ENCODE peak calls at places on chromosomes 6 and 20, in seven cellular contexts. Z is adrenal gland, B is IMR-90, E is testis, F is endothelial cell of umbilical vein, S is uterus, H is right lobe of liver. N is an unnamed sample. For H3K27me3, the result is how much of the 10 kb centered on the place peaks cover.

GRCh38 chr6:43985329-43985728 is 141.9 kb downstream of the MRPL14 start:
- DNase-seq in S (no peak), H (no peak), E (no peak), F (no peak), B (no peak), Z (no peak), N (no peak)

GRCh38 chr6:6678185-6678671 is 89.7 kb downstream of the LY86 start:
- DNase-seq in H (no peak), S (no peak), E (no peak), F (peak), Z (no peak), B (peak), N (no peak)

GRCh38 chr20:44715495-44716308 is 533 bp downstream of the CCN5 start:
- DNase-seq in S (no peak), Z (no peak), E (no peak), B (no peak), F (no peak), H (no peak), N (no peak)

GRCh38 chr20:62156592-62157386 is 13.2 kb downstream of the SS18L1 start:
- DNase-seq in E (peak), B (peak), Z (peak), F (peak), S (peak), H (peak), N (no peak)

GRCh38 chr6:168603234-168603633 is 162.2 kb downstream of the SMOC2 start:
- DNase-seq in Z (no peak), B (no peak), H (no peak), F (no peak), E (peak), S (no peak), N (no peak)

GRCh38 chr6:154613137-154613676 is 102.7 kb upstream of the CNKSR3 start:
- DNase-seq in F (peak), S (peak), B (peak), E (no peak), H (no peak), Z (no peak), N (no peak)

GRCh38 chr6:168526841-168527281 is 85.9 kb downstream of the SMOC2 start:
- DNase-seq in H (no peak), F (peak), S (peak), Z (no peak), E (peak), B (no peak), N (no peak)

GRCh38 chr6:20698675-20699074 is 164.4 kb downstream of the CDKAL1 start:
- DNase-seq in Z (no peak), H (no peak), E (no peak), B (no peak), S (no peak), F (no peak), N (no peak)

GRCh38 chr6:145814035-145814500 is 527 bp downstream of the FBXO30 start:
- DNase-seq in E (peak), Z (peak), B (no peak), F (no peak), H (peak), S (peak), N (no peak)

GRCh38 chr20:33285861-33286495 is 3.0 kb downstream of the BPIFB1 start:
- DNase-seq in E (no peak), F (no peak), Z (no peak), S (no peak), B (no peak), H (no peak), N (no peak)

GRCh38 chr6:131694832-131695426 is 6.3 kb downstream of the OR2A4 start:
- DNase-seq in E (peak), S (peak), Z (peak), B (peak), F (peak), H (no peak), N (no peak)

GRCh38 chr6:90103056-90103793 is 193.4 kb downstream of the BACH2 start:
- DNase-seq in H (no peak), Z (no peak), B (no peak), F (no peak), S (no peak), E (no peak), N (no peak)

GRCh38 chr6:46138281-46138680 is 8.5 kb downstream of the ENPP4 start:
- DNase-seq in Z (no peak), F (no peak), E (no peak), B (no peak), H (no peak), S (no peak), N (no peak)

GRCh38 chr20:31869942-31870702 is at the start of the genes DUSP15 and TTLL9:
- DNase-seq in S (no peak), H (no peak), Z (peak), F (no peak), E (peak), B (no peak), N (no peak)

GRCh38 chr20:15940127-15940526 is 633.1 kb downstream of the KIF16B start:
- DNase-seq in B (no peak), E (no peak), S (no peak), H (no peak), Z (no peak), F (no peak), N (no peak)

GRCh38 chr6:144955392-144955791 is 670.3 kb downstream of the UTRN start:
- DNase-seq in B (no peak), S (no peak), F (no peak), E (no peak), Z (no peak), H (no peak), N (no peak)

GRCh38 chr20:3330046-3330741 is 77.3 kb downstream of the DNAAF9 start:
- DNase-seq in S (no peak), B (peak), Z (no peak), E (no peak), H (no peak), F (no peak), N (no peak)

GRCh38 chr20:58142843-58143185 is 85.6 kb downstream of the ANKRD60 start:
- DNase-seq in Z (no peak), E (no peak), S (no peak), F (no peak), B (no peak), H (no peak), N (peak)

GRCh38 chr20:63536241-63536977 is 767 bp downstream of the PTK6 start:
- DNase-seq in B (peak), H (peak), Z (no peak), F (no peak), E (no peak), S (no peak), N (no peak)

GRCh38 chr20:44720617-44720993 is 5.4 kb downstream of the CCN5 start:
- DNase-seq in Z (no peak), B (peak), S (no peak), H (no peak), F (no peak), E (no peak), N (no peak)

GRCh38 chr20:41340327-41341055 is at the start of gene LPIN3:
- DNase-seq in H (peak), S (peak), Z (peak), F (peak), B (peak), E (peak), N (peak)

GRCh38 chr6:30689985-30690384 is 799 bp downstream of the NRM start:
- DNase-seq in Z (no peak), E (no peak), B (no peak), S (no peak), F (no peak), H (peak), N (no peak)

GRCh38 chr6:159267165-159267564 is 98.0 kb downstream of the FNDC1 start:
- DNase-seq in S (no peak), Z (no peak), E (peak), B (no peak), H (no peak), F (no peak), N (no peak)

GRCh38 chr20:37630993-37631392 is 62.8 kb upstream of the CTNNBL1 start:
- DNase-seq in B (no peak), H (no peak), F (no peak), S (no peak), Z (no peak), E (no peak), N (no peak)
- H3K27me3 ChIP-seq in B (under half), H (under half), F (under half), S (under half), Z (under half), E (under half), N (half or more)

GRCh38 chr6:33198159-33198852 is 2.2 kb downstream of the RXRB start:
- DNase-seq in E (no peak), S (no peak), H (no peak), F (no peak), B (no peak), Z (no peak), N (no peak)

GRCh38 chr6:33200234-33201146 is at the start of the genes RXRB and SLC39A7:
- DNase-seq in B (peak), E (peak), Z (peak), F (peak), H (peak), S (peak), N (peak)

GRCh38 chr6:33198853-33199436 is 1.5 kb downstream of the RXRB start:
- DNase-seq in H (no peak), S (no peak), F (no peak), E (no peak), B (no peak), Z (no peak), N (no peak)

GRCh38 chr6:33201147-33201545 is 479 bp downstream of the SLC39A7 start:
- DNase-seq in H (no peak), E (no peak), Z (no peak), S (no peak), B (no peak), F (no peak), N (no peak)

DNA sequence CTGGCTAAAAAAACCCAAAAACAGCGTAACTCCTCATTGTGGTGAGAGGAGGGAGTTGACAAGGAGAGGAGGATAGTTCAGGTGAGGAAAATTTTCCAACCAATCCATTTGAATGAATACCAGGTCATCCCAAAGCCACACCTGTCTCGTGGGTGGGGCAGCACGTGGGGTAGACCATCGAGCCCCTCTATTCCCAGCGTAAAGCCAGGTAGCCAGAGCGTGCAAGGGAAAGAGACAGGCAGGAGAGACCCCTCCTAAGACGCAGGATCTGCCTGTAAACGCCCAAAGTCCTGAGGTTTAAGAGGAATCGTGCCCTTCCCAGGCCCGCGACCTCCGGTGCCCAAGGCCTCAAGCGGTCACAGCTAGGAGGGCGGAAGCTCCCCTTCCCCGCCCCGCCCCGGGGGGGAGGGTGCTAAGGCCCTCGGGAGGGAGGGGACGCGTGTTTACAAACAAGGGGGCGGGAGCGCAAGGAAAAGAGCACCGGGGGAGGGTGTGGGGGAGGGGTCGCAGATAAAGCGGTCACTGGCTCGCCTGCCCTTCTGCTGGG is 705 bp downstream of the RXRB start:
- DNase-seq in S (no peak), B (peak), Z (peak), F (peak), E (peak), H (peak), N (no peak)
- TF ChIP-seq POLR2A in S (no peak), B (no peak), Z (no peak), F (no peak), E (no peak), H (no peak), N (no peak)

DNA sequence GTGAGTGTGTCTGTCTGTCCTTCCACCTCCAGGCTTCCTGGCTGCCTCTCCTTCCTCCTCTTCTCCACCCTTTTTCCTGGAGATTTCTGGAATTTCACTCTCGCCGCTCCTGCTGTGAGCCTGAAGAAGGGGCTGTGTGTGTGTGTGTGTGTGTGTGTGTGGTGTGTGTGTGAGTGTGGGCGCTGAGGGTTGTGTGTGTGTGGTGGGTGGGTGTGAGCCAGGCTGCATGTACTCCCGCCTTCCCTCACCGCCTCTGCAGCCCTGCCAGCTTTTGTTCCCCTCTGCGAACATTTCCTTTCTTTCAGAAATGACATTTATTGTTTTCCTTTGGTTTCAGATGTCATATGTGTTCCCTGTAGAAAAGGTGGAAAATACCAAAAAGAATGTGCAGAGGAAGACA is 76.0 kb downstream of the SRC start:
- DNase-seq in F (peak), E (no peak), Z (no peak), B (no peak), S (no peak), H (no peak), N (no peak)
- H3K27me3 ChIP-seq in F (under half), E (under half), Z (under half), B (half or more), S (under half), H (under half), N (under half)

GRCh38 chr6:710601-711571 is 17.9 kb upstream of the EXOC2 start:
- DNase-seq in S (peak), B (peak), E (peak), F (peak), Z (peak), H (peak), N (no peak)
- TF ChIP-seq POLR2A in S (peak), B (peak), E (peak), F (peak), Z (no peak), H (peak), N (peak)

DNA sequence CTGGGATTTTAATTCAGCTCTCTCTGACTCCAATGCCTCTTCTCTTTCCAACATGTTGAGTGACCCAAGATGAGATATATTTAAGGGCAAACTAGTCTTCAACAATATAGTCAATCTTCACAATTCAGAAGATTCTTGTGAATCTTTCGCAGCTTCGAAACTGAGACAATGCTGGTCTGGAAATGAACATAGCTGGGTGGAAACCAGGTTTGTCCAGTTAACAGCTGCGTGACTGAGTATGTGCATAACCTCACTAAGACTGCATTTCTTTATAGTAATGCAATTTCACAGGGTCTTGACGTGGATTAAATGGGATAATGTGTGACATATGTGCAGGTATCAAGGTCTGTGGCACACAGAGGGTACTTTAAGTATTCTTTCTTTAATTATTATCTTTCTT is 18.9 kb downstream of the PTPRT start:
- DNase-seq in F (no peak), S (no peak), B (no peak), H (no peak), E (no peak), Z (no peak), N (no peak)
- H3K27me3 ChIP-seq in F (under half), S (under half), B (under half), H (under half), E (under half), Z (under half), N (under half)

GRCh38 chr20:53608456-53609413 is 15.1 kb upstream of the ZNF217 start:
- DNase-seq in Z (peak), E (peak), B (no peak), H (no peak), S (no peak), F (no peak), N (peak)

GRCh38 chr20:53609501-53610445 is 16.1 kb upstream of the ZNF217 start:
- DNase-seq in B (peak), H (peak), E (peak), Z (peak), S (no peak), F (peak), N (peak)

GRCh38 chr20:53613748-53614147 is 20.1 kb upstream of the ZNF217 start:
- DNase-seq in F (no peak), S (no peak), B (no peak), E (no peak), Z (no peak), H (no peak), N (no peak)

GRCh38 chr20:53608071-53608455 is 14.4 kb upstream of the ZNF217 start:
- DNase-seq in Z (peak), F (no peak), E (peak), S (no peak), H (no peak), B (no peak), N (no peak)

DNA sequence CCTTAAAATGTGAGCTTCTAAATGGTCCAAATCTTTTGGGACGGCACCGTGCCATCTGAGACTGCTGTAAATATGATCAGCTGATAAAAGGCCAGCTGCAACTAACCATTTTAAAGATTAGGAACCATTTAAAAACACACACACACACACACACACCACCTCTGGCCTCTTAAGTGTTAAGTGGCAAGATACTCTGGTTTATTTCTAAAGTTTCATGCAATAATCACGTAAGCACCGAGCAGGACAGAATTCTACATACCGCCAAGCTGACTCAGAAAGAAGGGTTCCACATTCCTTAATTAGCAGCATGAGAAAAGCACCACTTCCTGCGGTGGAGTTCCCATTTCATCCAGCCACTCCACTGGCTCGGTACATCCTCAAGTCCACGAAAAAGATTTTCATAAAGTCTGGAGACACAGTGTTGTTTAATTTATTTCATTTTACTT is 17.8 kb upstream of the ZNF217 start:
- DNase-seq in Z (peak), H (no peak), E (peak), S (peak), B (peak), F (peak), N (no peak)
- TF ChIP-seq POLR2A in Z (no peak), H (no peak), E (no peak), S (no peak), B (peak), F (no peak), N (no peak)